ENCODE peak calls at places on chromosome 5, in eight cellular contexts. H is fibroblast of lung; V is PC-3; S is osteoblast; N is tibial nerve; D is CD8-positive, alpha-beta T cell; G is A673; P is lung. O is an unnamed sample.

GRCh38 chr5:172833372-172833690 is 720 bp upstream of the ERGIC1 start:
- DNase-seq in H (no peak), D (no peak), P (no peak), S (no peak), V (no peak), G (no peak), N (no peak), O (no peak)

GRCh38 chr5:119323630-119324000 is 32.2 kb upstream of the TNFAIP8 start:
- DNase-seq in D (no peak), V (peak; percentile 64), P (no peak), S (peak; percentile 90), H (peak; percentile 47), G (peak; percentile 55), N (no peak), O (no peak)

GRCh38 chr5:64690104-64690416 is 243 bp upstream of the SHISAL2B start:
- DNase-seq in H (no peak), D (no peak), P (no peak), V (no peak), S (no peak), N (no peak), G (no peak), O (no peak)

GRCh38 chr5:45695011-45695667 is 1.0 kb downstream of the HCN1 start:
- DNase-seq in V (no peak), G (peak; percentile 10), S (peak; percentile 18), D (no peak), P (no peak), N (no peak), H (no peak), O (no peak)

GRCh38 chr5:138974227-138975063 is 99.3 kb upstream of the LRRTM2 start:
- DNase-seq in D (no peak), N (peak; percentile 27), H (peak; percentile 81), P (peak; percentile 53), G (peak; percentile 95), V (no peak), S (no peak), O (peak; percentile 33)

GRCh38 chr5:179668404-179668803 is 12.4 kb downstream of the CBY3 start:
- DNase-seq in D (peak; percentile 19), V (peak; percentile 5), S (peak; percentile 87), H (peak; percentile 15), G (peak; percentile 48), N (peak; percentile 25), P (no peak), O (no peak)

GRCh38 chr5:143177263-143177994 is 226.1 kb downstream of the NR3C1 start:
- DNase-seq in N (no peak), H (peak; percentile 100), V (peak; percentile 95), D (no peak), P (no peak), S (peak; percentile 69), G (peak; percentile 39), O (no peak)

GRCh38 chr5:172420215-172420934 is 34.0 kb downstream of the SH3PXD2B start:
- DNase-seq in P (peak; percentile 85), D (no peak), H (peak; percentile 98), G (peak; percentile 54), N (peak; percentile 95), S (peak; percentile 94), V (peak; percentile 93), O (peak; percentile 65)

GRCh38 chr5:122965111-122965510 is 71.4 kb downstream of the PPIC start:
- DNase-seq in N (no peak), H (no peak), G (no peak), D (no peak), V (no peak), S (no peak), P (no peak), O (no peak)

GRCh38 chr5:172187118-172188032 is 649 bp downstream of the STK10 start:
- DNase-seq in D (peak; percentile 48), G (peak; percentile 23), V (peak; percentile 91), N (peak; percentile 43), S (peak; percentile 95), P (peak; percentile 65), H (peak; percentile 79), O (peak; percentile 70)

GRCh38 chr5:76341935-76342334 is 61.1 kb upstream of the IQGAP2 start:
- DNase-seq in V (no peak), S (no peak), H (no peak), N (no peak), D (no peak), P (no peak), G (no peak), O (no peak)

GRCh38 chr5:80975065-80975464 is 14.9 kb downstream of the RASGRF2 start:
- DNase-seq in H (peak; percentile 50), G (no peak), V (peak; percentile 78), P (no peak), D (no peak), S (no peak), N (no peak), O (no peak)

GRCh38 chr5:17080361-17080760 is 137.1 kb upstream of the BASP1 start:
- DNase-seq in H (no peak), N (no peak), V (no peak), G (no peak), D (no peak), P (no peak), S (no peak), O (no peak)

GRCh38 chr5:164958688-164959087 is 1453.3 kb downstream of the MAT2B start:
- DNase-seq in H (no peak), N (no peak), V (peak; percentile 2), S (no peak), P (no peak), D (no peak), G (peak; percentile 1), O (no peak)

GRCh38 chr5:133304707-133305216 is 252.9 kb downstream of the HSPA4 start:
- DNase-seq in N (no peak), G (no peak), D (no peak), P (no peak), S (no peak), V (no peak), H (no peak), O (no peak)

GRCh38 chr5:135456238-135457099 is 4.3 kb upstream of the TIFAB start:
- DNase-seq in P (peak; percentile 66), D (no peak), N (peak; percentile 48), H (peak; percentile 92), V (peak; percentile 26), S (peak; percentile 95), G (no peak), O (no peak)

GRCh38 chr5:96880402-96881164 is 4.3 kb downstream of the ERAP2 start:
- DNase-seq in H (peak; percentile 75), V (peak; percentile 77), S (peak; percentile 82), G (no peak), D (no peak), P (no peak), N (no peak), O (no peak)

DNA sequence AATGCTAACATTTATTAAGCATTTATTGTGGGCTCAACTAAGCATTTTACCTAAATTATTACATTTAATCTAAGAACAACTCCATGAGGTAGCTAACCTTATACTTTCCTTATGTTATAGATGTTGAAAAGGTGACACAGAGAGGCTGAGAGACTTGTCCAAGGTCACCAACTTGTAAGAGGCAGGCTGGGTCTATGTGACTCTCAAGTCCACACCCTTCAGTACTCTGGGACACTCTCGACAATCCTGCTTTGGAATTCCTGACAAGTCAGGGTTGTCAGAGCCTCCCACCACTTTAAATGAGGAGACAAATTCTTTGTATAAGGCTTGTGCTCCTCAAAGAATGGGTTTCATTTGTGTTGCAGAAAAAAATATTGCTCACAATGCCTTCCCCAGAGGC is 67.2 kb downstream of the NRG2 start:
- DNase-seq in P (no peak), V (no peak), N (no peak), S (no peak), D (no peak), H (no peak), G (no peak), O (no peak)
- H3K4me1 ChIP-seq in P (no peaks in the 10 kb centered on the region), V (no peaks in the 10 kb centered on the region), N (no peaks in the 10 kb centered on the region), S (no peaks in the 10 kb centered on the region), D (no peaks in the 10 kb centered on the region), H (no peaks in the 10 kb centered on the region), G (no peaks in the 10 kb centered on the region), O (peaks cover 19% of the 10 kb centered on the region)

DNA sequence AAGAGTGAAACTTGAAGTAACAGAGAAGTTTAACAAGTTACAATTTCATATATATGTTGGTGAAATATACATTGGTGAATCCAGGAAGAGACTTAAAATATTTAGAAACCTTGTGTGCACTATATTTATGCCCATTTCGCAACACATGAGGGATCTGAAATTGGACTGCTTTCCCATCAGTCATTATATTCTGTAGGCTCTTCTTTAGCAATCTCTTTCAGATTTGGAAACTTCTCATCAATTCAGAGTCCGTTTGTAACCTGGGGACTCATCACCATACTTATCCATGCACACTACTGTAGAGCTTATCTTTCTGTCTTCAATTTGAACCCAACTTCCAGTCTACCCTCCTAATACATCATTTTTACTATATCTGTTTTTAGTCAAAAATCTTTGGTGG is 2.2 kb downstream of the ITGA1 start:
- DNase-seq in S (no peak), H (no peak), D (no peak), P (no peak), V (no peak), G (no peak), N (no peak), O (no peak)
- H3K27ac ChIP-seq in S (no peak overlapping the region), H (no peak overlapping the region), D (no peak overlapping the region), P (peak overlapping the region; percentile 33), V (no peak overlapping the region), G (no peak overlapping the region), N (peak overlapping the region; percentile 94), O (no peak overlapping the region)

GRCh38 chr5:156051972-156052371 is 275.0 kb upstream of the SGCD start:
- DNase-seq in D (no peak), P (no peak), V (no peak), S (no peak), G (no peak), H (no peak), N (no peak), O (no peak)
- TF ChIP-seq CTCF in D (no peak), P (no peak), V (no peak), S (peak; percentile 18), G (no peak), H (no peak), N (no peak), O (no peak)

GRCh38 chr5:61051267-61051666 is 106.3 kb downstream of the NDUFAF2 start:
- DNase-seq in D (no peak), H (peak; percentile 72), S (no peak), N (no peak), P (no peak), V (peak; percentile 70), G (peak; percentile 34), O (no peak)

GRCh38 chr5:61052870-61053269 is 107.9 kb downstream of the NDUFAF2 start:
- DNase-seq in V (peak; percentile 92), S (peak; percentile 61), P (no peak), G (peak; percentile 80), D (no peak), N (no peak), H (peak; percentile 93), O (no peak)

GRCh38 chr5:61044545-61044944 is 99.5 kb downstream of the NDUFAF2 start:
- DNase-seq in S (no peak), N (no peak), P (no peak), D (no peak), V (no peak), G (no peak), H (no peak), O (no peak)

GRCh38 chr5:61048534-61048933 is 103.5 kb downstream of the NDUFAF2 start:
- DNase-seq in V (peak; percentile 83), D (no peak), S (no peak), H (peak; percentile 96), P (no peak), N (no peak), G (no peak), O (no peak)

GRCh38 chr5:61047346-61047745 is 102.3 kb downstream of the NDUFAF2 start:
- DNase-seq in H (no peak), N (no peak), S (no peak), D (no peak), G (no peak), V (no peak), P (no peak), O (no peak)
- H3K4me1 ChIP-seq in H (peaks cover 2% of the 10 kb centered on the region), N (no peaks in the 10 kb centered on the region), S (peaks cover 30% of the 10 kb centered on the region), D (no peaks in the 10 kb centered on the region), G (peaks cover 11% of the 10 kb centered on the region), V (peaks cover 35% of the 10 kb centered on the region), P (no peaks in the 10 kb centered on the region), O (no peaks in the 10 kb centered on the region)